ENCODE peak calls at places on chromosomes 7 and 10, in seven cellular contexts. X, T, J, W, L, R and V are unnamed samples.

GRCh38 chr10:69498711-69499471 is 47.6 kb downstream of the TSPAN15 start:
- DNase-seq in J (no peak), T (no peak), X (no peak), R (no peak), L (peak), W (no peak), V (no peak)

GRCh38 chr7:80154656-80155325 is 20.2 kb downstream of the GNAI1 start:
- DNase-seq in R (no peak), T (no peak), W (peak), X (no peak), L (no peak), J (no peak), V (no peak)

GRCh38 chr7:47724335-47724982 is 142.5 kb upstream of the TNS3 start:
- DNase-seq in R (peak), T (peak), W (peak), J (peak), X (no peak), L (peak), V (no peak)

GRCh38 chr10:46524471-46525176 is 31.8 kb downstream of the GPRIN2 start:
- DNase-seq in X (no peak), L (peak), W (peak), J (no peak), R (no peak), T (peak), V (peak)

GRCh38 chr10:92695679-92696605 is 6.2 kb downstream of the HHEX start:
- DNase-seq in W (peak), R (peak), T (no peak), L (peak), X (no peak), J (no peak), V (no peak)

GRCh38 chr10:119358140-119358512 is 150.8 kb downstream of the GRK5 start:
- DNase-seq in L (no peak), X (no peak), T (no peak), R (no peak), W (no peak), J (no peak), V (no peak)

GRCh38 chr7:103704701-103705100 is 258.7 kb upstream of the SLC26A5 start:
- DNase-seq in X (no peak), L (no peak), J (no peak), T (no peak), W (no peak), R (no peak), V (no peak)

GRCh38 chr7:47382200-47382599 is 199.7 kb downstream of the TNS3 start:
- DNase-seq in J (no peak), R (no peak), L (no peak), T (no peak), W (no peak), X (no peak), V (no peak)

GRCh38 chr7:67636363-67637355 is 640.0 kb downstream of the TYW1 start:
- DNase-seq in R (no peak), W (no peak), T (no peak), L (no peak), X (no peak), J (no peak), V (no peak)

GRCh38 chr7:66894463-66895080 is 26.5 kb upstream of the TMEM248 start:
- DNase-seq in T (no peak), W (peak), L (no peak), R (peak), J (no peak), X (no peak), V (no peak)

GRCh38 chr10:13348216-13349017 is at the start of gene SEPHS1:
- DNase-seq in X (peak), R (peak), T (peak), L (peak), J (peak), W (peak), V (no peak)

GRCh38 chr10:32163774-32164148 is 107.5 kb upstream of the KIF5B start:
- DNase-seq in J (no peak), R (no peak), T (no peak), X (no peak), L (no peak), W (no peak), V (no peak)

GRCh38 chr7:25846722-25847121 is 305.3 kb upstream of the NFE2L3 start:
- DNase-seq in J (peak), T (no peak), R (no peak), X (peak), L (no peak), W (peak), V (no peak)

DNA sequence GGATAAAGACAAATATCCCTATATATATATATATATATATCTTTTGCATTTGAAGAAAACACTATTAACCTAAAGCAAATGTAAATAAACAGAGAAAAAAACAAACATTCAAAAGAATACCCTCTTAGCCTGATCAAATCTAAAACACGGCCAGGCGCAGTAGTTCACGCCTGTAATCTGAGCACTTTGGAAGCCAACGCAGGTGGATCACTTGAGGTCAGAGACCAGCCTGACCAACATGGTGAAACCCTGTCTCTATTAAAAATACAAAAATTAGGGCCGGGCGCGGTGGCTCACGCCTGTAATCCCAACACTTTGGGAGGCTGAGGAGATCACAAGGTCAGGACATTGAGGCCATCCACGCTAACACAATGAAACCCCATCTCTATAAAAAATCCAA is 9.2 kb downstream of the ANXA7 start:
- DNase-seq in L (no peak), T (no peak), R (no peak), W (no peak), J (no peak), X (no peak), V (no peak)
- TF ChIP-seq CTCF in L (no peak), T (no peak), R (no peak), W (no peak), J (no peak), X (no peak), V (no peak)

GRCh38 chr7:150321788-150322113 is 1.4 kb upstream of the LRRC61 start:
- DNase-seq in X (no peak), L (no peak), T (no peak), J (no peak), W (no peak), R (no peak), V (no peak)

GRCh38 chr7:150324366-150324961 is 1.1 kb upstream of the ACTR3C start:
- DNase-seq in L (no peak), T (no peak), X (no peak), J (no peak), W (peak), R (peak), V (no peak)

GRCh38 chr7:150323682-150324365 is 479 bp upstream of the ACTR3C start:
- DNase-seq in W (no peak), L (no peak), T (no peak), R (no peak), J (no peak), X (no peak), V (no peak)

GRCh38 chr7:150322114-150322832 is 882 bp upstream of the LRRC61 start:
- DNase-seq in L (no peak), J (no peak), X (no peak), T (no peak), W (no peak), R (no peak), V (no peak)

GRCh38 chr7:150322833-150323681 is at the start of the genes ACTR3C and LRRC61:
- DNase-seq in W (no peak), L (no peak), R (peak), T (no peak), X (peak), J (no peak), V (no peak)
- TF ChIP-seq CTCF in W (no peak), L (no peak), R (peak), T (no peak), X (no peak), J (no peak), V (peak)

DNA sequence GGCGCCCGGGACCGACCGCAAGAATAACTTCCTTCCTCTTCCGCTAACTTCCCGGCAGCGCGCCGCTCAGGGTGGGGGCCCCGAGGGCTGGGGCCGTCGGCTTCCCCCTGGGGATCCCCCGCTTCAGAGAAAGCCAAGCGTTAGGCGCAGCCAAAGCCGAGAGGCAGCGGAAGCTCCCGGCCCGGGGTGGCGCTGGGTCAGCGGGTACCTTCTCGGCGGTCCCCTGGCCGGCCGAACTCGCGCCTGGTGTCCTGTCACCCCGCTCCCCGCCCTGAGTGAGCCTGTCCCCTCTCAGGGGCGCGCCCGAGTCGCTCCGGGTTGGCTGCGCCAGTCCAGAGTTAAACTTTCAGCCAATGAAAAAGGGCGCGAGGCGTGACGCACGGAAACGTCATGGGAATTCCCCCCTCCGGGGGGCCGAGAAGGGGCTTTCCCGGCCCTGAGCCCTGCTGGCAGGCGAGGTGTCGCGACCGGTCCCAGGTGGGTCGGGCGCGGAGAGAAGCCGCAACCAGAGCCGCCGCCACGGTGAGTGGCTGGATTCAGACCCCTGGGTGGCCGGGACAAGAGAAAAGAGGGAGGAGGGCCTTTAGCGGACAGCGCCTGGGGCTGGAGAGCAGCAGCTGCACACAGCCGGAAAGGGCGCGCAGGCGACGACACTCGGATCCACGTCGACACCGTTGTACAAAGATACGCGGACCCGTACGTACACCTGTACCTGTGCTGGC is 1.3 kb upstream of the NFKB2 start:
- DNase-seq in R (peak), X (peak), L (peak), T (peak), J (peak), W (peak), V (peak)
- TF ChIP-seq CTCF in R (peak), X (no peak), L (peak), T (peak), J (no peak), W (no peak), V (peak)

DNA sequence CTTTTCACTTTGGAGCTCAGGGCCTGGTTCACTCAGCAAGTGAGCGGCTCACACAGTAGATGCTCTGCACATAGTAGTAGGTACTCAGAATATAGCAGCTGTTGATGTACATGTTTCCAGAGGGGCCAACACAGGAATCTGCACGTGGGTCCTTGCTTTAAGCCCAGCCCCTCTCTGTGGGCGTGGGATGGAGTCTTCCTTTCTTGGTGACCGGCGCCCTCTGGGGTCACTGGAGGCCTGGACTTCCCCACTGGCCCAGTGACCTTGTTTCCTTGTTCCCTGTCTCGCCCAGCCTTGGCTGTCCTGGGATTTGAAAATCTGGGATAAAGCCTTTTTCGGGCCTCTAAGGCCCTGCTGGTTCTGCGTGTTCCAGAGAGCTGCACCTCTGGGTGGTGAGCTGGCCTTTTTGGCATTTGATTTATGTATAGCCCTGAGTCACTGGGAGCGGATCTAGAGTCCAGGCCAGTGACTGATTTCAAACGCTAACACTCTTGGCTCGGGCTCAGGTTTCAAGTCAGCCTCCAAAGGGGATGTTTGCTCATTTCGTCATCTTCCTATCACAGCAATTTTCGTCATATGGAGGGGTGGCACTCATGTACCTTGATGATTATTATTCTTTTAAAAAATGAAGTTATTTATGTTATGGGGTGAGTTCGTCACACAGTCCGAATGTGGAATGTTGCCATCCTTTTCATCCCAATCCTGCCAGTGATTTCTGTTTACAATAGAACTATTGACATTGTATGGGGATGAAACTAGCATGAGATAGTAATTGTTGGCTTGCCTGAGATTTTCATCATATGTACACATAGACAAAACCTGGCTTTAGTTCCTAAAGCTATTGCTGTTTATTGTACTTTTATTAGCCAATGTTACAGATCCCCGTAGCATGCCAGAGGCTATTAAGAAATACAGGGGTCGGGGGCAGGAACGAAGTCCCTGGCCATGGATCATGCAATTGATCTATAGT is 65.5 kb downstream of the CUX1 start:
- DNase-seq in R (peak), J (peak), L (peak), W (peak), T (peak), X (no peak), V (peak)
- TF ChIP-seq CTCF in R (peak), J (peak), L (peak), W (no peak), T (peak), X (peak), V (no peak)

DNA sequence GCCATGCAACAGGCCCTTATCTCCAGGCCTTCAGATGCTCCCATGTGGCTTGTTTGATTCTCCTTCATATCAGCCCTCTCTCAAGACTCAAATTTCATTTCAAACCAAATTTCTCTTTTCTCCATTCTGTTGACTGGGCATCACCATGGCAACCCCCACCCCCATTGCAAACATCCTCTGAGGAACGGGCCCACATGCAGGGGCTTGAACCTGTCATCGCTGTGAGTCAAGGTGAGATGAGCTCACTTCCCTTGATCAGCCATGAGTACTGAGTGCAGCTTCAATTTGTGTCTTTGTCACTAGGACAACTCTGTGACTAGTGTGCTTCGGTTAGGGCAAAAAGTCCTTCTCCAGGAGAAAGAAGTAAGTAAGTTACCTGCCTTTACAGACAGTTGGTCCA is 41.8 kb downstream of the CALML3 start:
- DNase-seq in R (no peak), L (peak), W (no peak), T (no peak), J (no peak), X (no peak), V (no peak)
- TF ChIP-seq CTCF in R (no peak), L (no peak), W (no peak), T (no peak), J (no peak), X (no peak), V (no peak)